ENCODE peak calls at places on chromosomes 4 and X, in four cellular contexts. W, L, C and Q are unnamed samples.

GRCh38 chr4:123562994-123563745 is 166.6 kb downstream of the SPRY1 start:
- DNase-seq in W (no peak), L (no peak), C (peak; percentile 51), Q (no peak)

GRCh38 chrX:110965409-110965808 is 130.6 kb upstream of the PAK3 start:
- DNase-seq in W (no peak), L (no peak), C (peak; percentile 4), Q (no peak)

GRCh38 chr4:128286474-128287158 is 997 bp downstream of the PGRMC2 start:
- DNase-seq in W (no peak), L (no peak), C (peak; percentile 36), Q (peak; percentile 80)

GRCh38 chr4:119731778-119732177 is 103.2 kb upstream of the PDE5A start:
- DNase-seq in W (no peak), L (no peak), C (no peak), Q (no peak)

GRCh38 chr4:82998898-82999297 is 11.7 kb downstream of the LIN54 start:
- DNase-seq in W (no peak), L (no peak), C (no peak), Q (no peak)

GRCh38 chr4:42454755-42455154 is 57.5 kb downstream of the SHISA3 start:
- DNase-seq in W (no peak), L (no peak), C (no peak), Q (no peak)

GRCh38 chr4:107823870-107824366 is 814 bp upstream of the SGMS2 start:
- DNase-seq in W (no peak), L (no peak), C (no peak), Q (no peak)

GRCh38 chrX:47523297-47523696 is 37.7 kb upstream of the ARAF start:
- DNase-seq in W (peak; percentile 64), L (peak; percentile 72), C (peak; percentile 30), Q (peak; percentile 71)

GRCh38 chr4:54333657-54334056 is 104.6 kb downstream of the PDGFRA start:
- DNase-seq in W (no peak), L (no peak), C (no peak), Q (no peak)

GRCh38 chr4:94126669-94127068 is 81.0 kb upstream of the SMARCAD1 start:
- DNase-seq in W (no peak), L (no peak), C (no peak), Q (peak; percentile 21)

GRCh38 chr4:38462659-38463058 is 201.3 kb upstream of the KLF3 start:
- DNase-seq in W (no peak), L (no peak), C (no peak), Q (no peak)

GRCh38 chrX:110536788-110537187 is 178.1 kb downstream of the RTL9 start:
- DNase-seq in W (no peak), L (no peak), C (peak; percentile 2), Q (no peak)

GRCh38 chr4:23789765-23790164 is 100.1 kb downstream of the PPARGC1A start:
- DNase-seq in W (no peak), L (no peak), C (peak; percentile 81), Q (peak; percentile 54)

GRCh38 chr4:19158451-19158850 is 1093.3 kb upstream of the SLIT2 start:
- DNase-seq in W (no peak), L (no peak), C (no peak), Q (no peak)

GRCh38 chr4:76697129-76697803 is 200.7 kb downstream of the SOWAHB start:
- DNase-seq in W (no peak), L (no peak), C (no peak), Q (no peak)

GRCh38 chr4:40629401-40630334 is at the start of gene RBM47:
- DNase-seq in W (no peak), L (peak; percentile 68), C (peak; percentile 48), Q (peak; percentile 51)

GRCh38 chr4:185127021-185127925 is 15.8 kb upstream of the SLC25A4 start:
- DNase-seq in W (no peak), L (no peak), C (peak; percentile 12), Q (peak; percentile 29)

GRCh38 chr4:153159016-153159415 is 45.2 kb upstream of the TRIM2 start:
- DNase-seq in W (no peak), L (no peak), C (no peak), Q (peak; percentile 11)
- TF ChIP-seq CTCF in W (no peak), L (no peak), C (peak; percentile 12), Q (no peak)

DNA sequence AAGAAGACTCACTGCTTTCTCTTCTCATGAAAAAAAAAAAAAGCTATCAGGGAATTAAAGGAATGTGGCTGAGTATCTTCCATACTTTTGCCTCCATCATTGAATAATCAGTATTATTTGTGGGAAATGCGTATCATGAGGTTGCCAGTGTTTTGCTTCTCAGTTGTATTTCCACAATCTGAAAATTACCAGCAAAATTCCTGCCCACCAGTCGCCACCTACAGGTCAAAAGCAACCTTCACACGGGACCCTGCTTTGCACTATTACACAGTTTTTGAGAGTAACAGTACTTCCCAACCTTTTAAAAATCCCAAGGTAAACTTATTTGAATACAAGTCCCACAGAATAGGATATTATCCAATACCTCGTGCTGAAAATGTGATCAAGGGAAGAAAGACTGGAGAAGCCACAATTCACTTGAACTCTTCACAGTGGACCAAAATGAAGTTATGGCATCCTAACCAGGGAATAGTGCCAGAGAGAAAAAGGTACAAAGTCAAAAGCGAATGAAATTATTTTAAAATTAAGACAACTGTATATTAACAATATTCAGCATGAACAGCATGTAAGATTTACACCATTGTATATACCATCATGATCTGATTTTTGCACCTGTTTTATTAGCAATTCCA is 30.4 kb downstream of the PGRMC1 start:
- DNase-seq in W (no peak), L (no peak), C (no peak), Q (peak; percentile 42)
- TF ChIP-seq CTCF in W (no peak), L (peak; percentile 15), C (peak; percentile 68), Q (peak; percentile 78)

DNA sequence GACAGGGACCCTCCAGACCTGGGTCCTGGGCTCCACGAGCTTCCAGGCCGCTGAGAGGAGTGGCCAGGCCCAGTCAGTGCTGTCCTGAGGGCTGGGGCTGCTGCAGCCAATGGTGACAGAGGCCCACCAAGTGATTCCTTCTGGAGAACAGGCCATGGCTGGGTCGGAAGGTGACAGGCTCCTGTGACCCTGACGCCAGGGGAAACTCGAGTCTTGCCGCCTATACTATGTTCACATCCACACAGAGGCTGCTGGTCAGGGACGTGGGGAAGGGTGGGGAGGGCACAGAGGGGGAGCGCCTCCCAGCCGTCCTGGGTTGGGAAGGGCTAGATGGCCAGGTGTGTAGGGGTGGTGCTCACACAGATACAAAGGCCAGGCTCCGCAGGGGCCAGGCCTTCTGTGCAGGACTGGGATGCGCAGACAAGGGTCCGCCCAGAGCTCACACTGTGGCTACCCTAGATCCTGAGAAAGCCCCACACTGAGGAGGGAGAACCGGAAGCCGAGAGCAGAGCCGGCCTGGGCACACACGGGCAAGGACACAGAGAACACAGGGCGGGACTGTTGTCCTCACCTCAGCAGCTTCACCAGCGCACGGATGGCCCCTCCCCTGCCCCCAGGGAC is 81.4 kb downstream of the HTRA3 start:
- DNase-seq in W (no peak), L (no peak), C (no peak), Q (no peak)
- TF ChIP-seq CTCF in W (no peak), L (no peak), C (no peak), Q (no peak)

DNA sequence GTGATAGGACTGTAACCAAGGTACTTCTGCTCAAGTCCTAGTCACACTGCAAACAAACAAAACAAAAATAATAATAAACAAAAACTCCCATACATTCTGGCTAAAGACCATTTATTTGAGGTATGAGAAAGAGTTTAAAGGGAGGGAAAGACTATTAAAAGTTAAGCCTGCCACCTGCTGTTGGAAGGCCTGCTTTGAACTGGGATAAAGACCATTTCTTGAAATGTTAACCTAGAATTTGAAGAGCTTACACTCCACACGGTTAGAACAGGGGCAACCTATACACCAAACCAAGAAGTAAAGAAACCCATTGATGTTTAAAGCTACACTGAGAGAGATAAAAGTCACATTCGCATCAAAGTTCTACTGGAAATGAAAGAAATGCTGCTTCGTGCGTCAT is 548.7 kb upstream of the DIPK2B start:
- DNase-seq in W (no peak), L (no peak), C (no peak), Q (peak; percentile 50)
- TF ChIP-seq CTCF in W (no peak), L (no peak), C (peak; percentile 24), Q (peak; percentile 55)

DNA sequence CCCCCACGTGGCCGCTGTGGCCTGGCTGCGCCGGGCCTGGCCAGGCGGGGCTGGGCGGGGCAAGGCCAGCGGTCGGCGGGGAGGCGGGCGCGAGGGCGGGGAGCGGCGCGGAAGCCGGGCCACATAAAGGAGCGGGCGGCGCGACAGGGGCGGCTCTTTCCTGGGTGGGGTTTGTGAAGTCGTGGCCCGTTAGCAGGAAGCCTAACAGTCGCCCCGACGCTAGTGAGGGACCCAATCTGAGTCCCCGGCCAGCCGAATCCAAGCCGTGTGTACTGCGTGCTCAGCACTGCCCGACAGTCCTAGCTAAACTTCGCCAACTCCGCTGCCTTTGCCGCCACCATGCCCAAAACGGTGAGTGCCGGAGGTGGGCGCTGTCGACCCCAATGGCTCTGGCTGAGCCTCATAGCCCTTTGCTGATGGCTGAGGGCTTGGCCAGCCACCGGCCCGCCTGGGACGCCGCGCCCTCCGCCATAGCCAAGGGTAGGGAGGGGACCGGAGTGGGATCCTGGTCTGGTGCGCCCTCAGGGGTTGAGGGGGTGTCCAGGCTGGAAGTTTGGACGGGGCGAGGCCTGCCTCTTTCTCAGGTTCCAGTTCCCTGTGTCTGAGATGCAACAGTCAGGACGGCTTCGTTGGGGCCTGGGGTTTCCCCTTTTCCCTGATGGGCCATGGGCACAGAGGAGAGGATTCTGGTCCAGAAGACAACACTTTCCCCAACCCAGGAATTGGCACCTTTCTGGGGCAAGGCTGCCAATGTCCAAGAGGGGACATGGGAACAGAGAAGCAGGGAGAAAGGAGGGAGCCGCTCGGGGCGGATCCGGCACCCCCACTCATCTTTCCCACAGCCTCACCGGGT is at the start of gene MSN:
- DNase-seq in W (no peak), L (peak; percentile 77), C (no peak), Q (peak; percentile 39)
- TF ChIP-seq CTCF in W (no peak), L (no peak), C (no peak), Q (peak; percentile 31)

GRCh38 chr4:143084566-143084965 is 100.2 kb upstream of the USP38 start:
- DNase-seq in W (no peak), L (no peak), C (peak; percentile 1), Q (no peak)

GRCh38 chr4:143082698-143083097 is 102.0 kb upstream of the USP38 start:
- DNase-seq in W (no peak), L (no peak), C (no peak), Q (no peak)

GRCh38 chr4:143083811-143084472 is 100.8 kb upstream of the USP38 start:
- DNase-seq in W (no peak), L (no peak), C (no peak), Q (no peak)

GRCh38 chr4:143085644-143086043 is 99.1 kb upstream of the USP38 start:
- DNase-seq in W (no peak), L (no peak), C (no peak), Q (no peak)

GRCh38 chr4:143085224-143085623 is 99.5 kb upstream of the USP38 start:
- DNase-seq in W (no peak), L (no peak), C (no peak), Q (peak; percentile 14)
- TF ChIP-seq CTCF in W (no peak), L (no peak), C (peak; percentile 25), Q (no peak)

GRCh38 chr4:162502109-162502508 is 338.3 kb upstream of the FSTL5 start:
- DNase-seq in W (no peak), L (no peak), C (no peak), Q (no peak)

GRCh38 chr4:162497564-162498167 is 333.9 kb upstream of the FSTL5 start:
- DNase-seq in W (no peak), L (no peak), C (peak; percentile 25), Q (peak; percentile 69)

GRCh38 chr4:162498168-162498567 is 334.4 kb upstream of the FSTL5 start:
- DNase-seq in W (no peak), L (no peak), C (no peak), Q (peak; percentile 6)

GRCh38 chr4:162503868-162504267 is 340.1 kb upstream of the FSTL5 start:
- DNase-seq in W (no peak), L (no peak), C (no peak), Q (no peak)

GRCh38 chr4:162499478-162499877 is 335.7 kb upstream of the FSTL5 start:
- DNase-seq in W (no peak), L (no peak), C (no peak), Q (peak; percentile 16)
- TF ChIP-seq CTCF in W (no peak), L (no peak), C (peak; percentile 44), Q (peak; percentile 51)